ENCODE peak calls at places on chromosomes 16 and 17, in ten cellular contexts. One of them, this sample, is unnamed.

GRCh38 chr17:69913241-69914015 is 161.6 kb upstream of the KCNJ16 start:
- DNase-seq in activated CD8-positive, alpha-beta memory T cell treated with anti-CD3 and anti-CD28 coated beads for 4 hours: no peak
- DNase-seq in omental fat pad: no peak
- DNase-seq in endodermal cell: no peak
- DNase-seq in thyroid gland: peak
- DNase-seq in HEK293T: no peak
- DNase-seq in effector CD4-positive, alpha-beta T cell: no peak
- DNase-seq in activated effector memory CD4-positive, alpha-beta T cell treated with anti-CD3 and anti-CD28 coated beads, Interleukin-2, amount 50 U/mL, for 16 hours: no peak
- DNase-seq in Calu3: no peak
- DNase-seq in NCI-H1105 treated with DMSO at 0.1 percent for 48 hours: no peak
- DNase-seq in this sample: no peak

GRCh38 chr16:82891918-82892317 is 265.1 kb downstream of the CDH13 start:
- DNase-seq in activated CD8-positive, alpha-beta memory T cell treated with anti-CD3 and anti-CD28 coated beads for 4 hours: no peak
- DNase-seq in omental fat pad: no peak
- DNase-seq in endodermal cell: no peak
- DNase-seq in thyroid gland: no peak
- DNase-seq in HEK293T: no peak
- DNase-seq in effector CD4-positive, alpha-beta T cell: no peak
- DNase-seq in activated effector memory CD4-positive, alpha-beta T cell treated with anti-CD3 and anti-CD28 coated beads, Interleukin-2, amount 50 U/mL, for 16 hours: no peak
- DNase-seq in Calu3: no peak
- DNase-seq in NCI-H1105 treated with DMSO at 0.1 percent for 48 hours: no peak
- DNase-seq in this sample: no peak

GRCh38 chr16:57240872-57241271 is 4.2 kb upstream of the ARL2BP start:
- DNase-seq in activated CD8-positive, alpha-beta memory T cell treated with anti-CD3 and anti-CD28 coated beads for 4 hours: no peak
- DNase-seq in omental fat pad: no peak
- DNase-seq in endodermal cell: no peak
- DNase-seq in thyroid gland: no peak
- DNase-seq in HEK293T: no peak
- DNase-seq in effector CD4-positive, alpha-beta T cell: no peak
- DNase-seq in activated effector memory CD4-positive, alpha-beta T cell treated with anti-CD3 and anti-CD28 coated beads, Interleukin-2, amount 50 U/mL, for 16 hours: no peak
- DNase-seq in Calu3: no peak
- DNase-seq in NCI-H1105 treated with DMSO at 0.1 percent for 48 hours: no peak
- DNase-seq in this sample: no peak

GRCh38 chr16:86466695-86467406 is 43.5 kb upstream of the FOXF1 start:
- DNase-seq in activated CD8-positive, alpha-beta memory T cell treated with anti-CD3 and anti-CD28 coated beads for 4 hours: no peak
- DNase-seq in omental fat pad: no peak
- DNase-seq in endodermal cell: no peak
- DNase-seq in thyroid gland: no peak
- DNase-seq in HEK293T: no peak
- DNase-seq in effector CD4-positive, alpha-beta T cell: no peak
- DNase-seq in activated effector memory CD4-positive, alpha-beta T cell treated with anti-CD3 and anti-CD28 coated beads, Interleukin-2, amount 50 U/mL, for 16 hours: no peak
- DNase-seq in Calu3: no peak
- DNase-seq in NCI-H1105 treated with DMSO at 0.1 percent for 48 hours: no peak
- DNase-seq in this sample: no peak

GRCh38 chr17:2758870-2759269 is 9.4 kb upstream of the CCDC92B start:
- DNase-seq in activated CD8-positive, alpha-beta memory T cell treated with anti-CD3 and anti-CD28 coated beads for 4 hours: no peak
- DNase-seq in omental fat pad: no peak
- DNase-seq in endodermal cell: no peak
- DNase-seq in thyroid gland: no peak
- DNase-seq in HEK293T: no peak
- DNase-seq in effector CD4-positive, alpha-beta T cell: no peak
- DNase-seq in activated effector memory CD4-positive, alpha-beta T cell treated with anti-CD3 and anti-CD28 coated beads, Interleukin-2, amount 50 U/mL, for 16 hours: no peak
- DNase-seq in Calu3: no peak
- DNase-seq in NCI-H1105 treated with DMSO at 0.1 percent for 48 hours: no peak
- DNase-seq in this sample: no peak

GRCh38 chr17:32007463-32008298 is 498 bp downstream of the LRRC37B start:
- DNase-seq in activated CD8-positive, alpha-beta memory T cell treated with anti-CD3 and anti-CD28 coated beads for 4 hours: no peak
- DNase-seq in omental fat pad: no peak
- DNase-seq in endodermal cell: peak
- DNase-seq in thyroid gland: peak
- DNase-seq in HEK293T: peak
- DNase-seq in effector CD4-positive, alpha-beta T cell: peak
- DNase-seq in activated effector memory CD4-positive, alpha-beta T cell treated with anti-CD3 and anti-CD28 coated beads, Interleukin-2, amount 50 U/mL, for 16 hours: peak
- DNase-seq in Calu3: peak
- DNase-seq in NCI-H1105 treated with DMSO at 0.1 percent for 48 hours: peak
- DNase-seq in this sample: no peak

GRCh38 chr17:53390575-53390974 is 432.2 kb upstream of the KIF2B start:
- DNase-seq in activated CD8-positive, alpha-beta memory T cell treated with anti-CD3 and anti-CD28 coated beads for 4 hours: no peak
- DNase-seq in omental fat pad: no peak
- DNase-seq in endodermal cell: no peak
- DNase-seq in thyroid gland: no peak
- DNase-seq in HEK293T: no peak
- DNase-seq in effector CD4-positive, alpha-beta T cell: no peak
- DNase-seq in activated effector memory CD4-positive, alpha-beta T cell treated with anti-CD3 and anti-CD28 coated beads, Interleukin-2, amount 50 U/mL, for 16 hours: no peak
- DNase-seq in Calu3: no peak
- DNase-seq in NCI-H1105 treated with DMSO at 0.1 percent for 48 hours: no peak
- DNase-seq in this sample: no peak

GRCh38 chr16:75105306-75106061 is 11.1 kb downstream of the LDHD start:
- DNase-seq in activated CD8-positive, alpha-beta memory T cell treated with anti-CD3 and anti-CD28 coated beads for 4 hours: no peak
- DNase-seq in omental fat pad: no peak
- DNase-seq in endodermal cell: peak
- DNase-seq in thyroid gland: peak
- DNase-seq in HEK293T: no peak
- DNase-seq in effector CD4-positive, alpha-beta T cell: no peak
- DNase-seq in activated effector memory CD4-positive, alpha-beta T cell treated with anti-CD3 and anti-CD28 coated beads, Interleukin-2, amount 50 U/mL, for 16 hours: no peak
- DNase-seq in Calu3: no peak
- DNase-seq in NCI-H1105 treated with DMSO at 0.1 percent for 48 hours: no peak
- DNase-seq in this sample: no peak

GRCh38 chr17:51152766-51153209 is 571 bp upstream of the NME1 start:
- DNase-seq in activated CD8-positive, alpha-beta memory T cell treated with anti-CD3 and anti-CD28 coated beads for 4 hours: no peak
- DNase-seq in omental fat pad: no peak
- DNase-seq in endodermal cell: no peak
- DNase-seq in thyroid gland: peak
- DNase-seq in HEK293T: no peak
- DNase-seq in effector CD4-positive, alpha-beta T cell: no peak
- DNase-seq in activated effector memory CD4-positive, alpha-beta T cell treated with anti-CD3 and anti-CD28 coated beads, Interleukin-2, amount 50 U/mL, for 16 hours: no peak
- DNase-seq in Calu3: no peak
- DNase-seq in NCI-H1105 treated with DMSO at 0.1 percent for 48 hours: peak
- DNase-seq in this sample: no peak